ENCODE peak calls at places on chromosomes 5 and 9, in seven cellular contexts. O is upper lobe of right lung; B is A549; L is suprapubic skin; F is prostate gland; I is hepatocyte; M is CD4-positive, CD25-positive, alpha-beta regulatory T cell. V is an unnamed sample.
A peak's percentile ranks its signal among the peaks of the same experiment; 100 is the strongest.

GRCh38 chr5:170269579-170269978 is 28.0 kb downstream of the LCP2 start:
- DNase-seq in L (no peak), B (no peak), M (peak; percentile 70), O (no peak), I (no peak), F (no peak), V (peak; percentile 37)

GRCh38 chr5:116651653-116652052 is 77.0 kb upstream of the SEMA6A start:
- DNase-seq in I (no peak), O (no peak), L (no peak), F (no peak), B (no peak), M (no peak), V (no peak)

GRCh38 chr9:114855488-114855887 is 49.6 kb upstream of the TNFSF15 start:
- DNase-seq in B (no peak), F (no peak), M (no peak), I (no peak), O (no peak), L (no peak), V (no peak)

GRCh38 chr9:119938871-119939270 is 569.6 kb upstream of the BRINP1 start:
- DNase-seq in L (no peak), F (no peak), B (no peak), M (no peak), I (no peak), O (no peak), V (no peak)

GRCh38 chr9:113148377-113148715 is 2.5 kb upstream of the SLC31A2 start:
- DNase-seq in B (no peak), O (no peak), L (no peak), F (no peak), M (no peak), I (no peak), V (no peak)

GRCh38 chr9:123225374-123225813 is 43.0 kb downstream of the STRBP start:
- DNase-seq in I (peak; percentile 49), L (no peak), B (peak; percentile 42), F (peak; percentile 32), O (no peak), M (peak; percentile 78), V (peak; percentile 1)

GRCh38 chr5:2752059-2752874 is 790 bp upstream of the IRX2 start:
- DNase-seq in L (no peak), B (no peak), F (no peak), O (peak; percentile 90), M (no peak), I (peak; percentile 44), V (no peak)

GRCh38 chr5:177330991-177331837 is 19.5 kb upstream of the MXD3 start:
- DNase-seq in O (peak; percentile 37), F (no peak), I (no peak), L (no peak), B (no peak), M (no peak), V (no peak)

GRCh38 chr9:6711403-6711802 is 46.4 kb upstream of the KDM4C start:
- DNase-seq in I (no peak), F (no peak), B (no peak), O (no peak), L (no peak), M (no peak), V (no peak)

GRCh38 chr9:136829981-136830885 is 12.0 kb upstream of the AJM1 start:
- DNase-seq in O (no peak), I (no peak), B (no peak), M (no peak), F (no peak), L (no peak), V (no peak)

GRCh38 chr9:37955781-37956422 is 52.0 kb upstream of the SLC25A51 start:
- DNase-seq in M (no peak), L (no peak), B (no peak), O (peak; percentile 48), I (no peak), F (no peak), V (no peak)

GRCh38 chr9:115847245-115847644 is 306.3 kb upstream of the PAPPA start:
- DNase-seq in O (no peak), M (no peak), B (peak; percentile 31), I (no peak), L (no peak), F (no peak), V (no peak)

GRCh38 chr5:123936548-123936947 is 424.6 kb downstream of the CSNK1G3 start:
- DNase-seq in L (no peak), M (no peak), I (no peak), O (no peak), B (no peak), F (no peak), V (no peak)

GRCh38 chr9:137275937-137276756 is 1.4 kb upstream of the TOR4A start:
- DNase-seq in M (no peak), L (no peak), O (peak; percentile 65), I (peak; percentile 3), B (no peak), F (no peak), V (no peak)

GRCh38 chr5:144042157-144042556 is 128.3 kb downstream of the YIPF5 start:
- DNase-seq in I (no peak), M (no peak), F (no peak), L (no peak), O (no peak), B (no peak), V (no peak)

GRCh38 chr9:122340161-122340560 is 30.7 kb upstream of the PTGS1 start:
- DNase-seq in L (no peak), F (no peak), B (no peak), O (no peak), I (no peak), M (no peak), V (no peak)

GRCh38 chr9:136170291-136170901 is 34.5 kb downstream of the LHX3 start:
- DNase-seq in O (no peak), M (peak; percentile 29), L (no peak), F (peak; percentile 11), I (peak; percentile 54), B (peak; percentile 36), V (peak; percentile 15)

GRCh38 chr5:95070453-95070852 is 214.4 kb downstream of the MCTP1 start:
- DNase-seq in M (no peak), B (no peak), F (no peak), O (no peak), I (no peak), L (no peak), V (no peak)

GRCh38 chr9:116928283-116928682 is 241.2 kb downstream of the TRIM32 start:
- DNase-seq in F (no peak), L (no peak), O (no peak), B (no peak), M (no peak), I (no peak), V (no peak)

GRCh38 chr5:85476617-85477016 is 1091.9 kb upstream of the EDIL3 start:
- DNase-seq in F (no peak), M (no peak), I (no peak), B (no peak), O (no peak), L (no peak), V (no peak)

GRCh38 chr9:5514608-5515260 is 4.4 kb downstream of the PDCD1LG2 start:
- DNase-seq in I (no peak), L (no peak), B (no peak), O (no peak), M (no peak), F (no peak), V (no peak)

GRCh38 chr9:131670247-131670681 is 69.6 kb downstream of the RAPGEF1 start:
- DNase-seq in O (peak; percentile 85), F (no peak), L (no peak), M (no peak), I (no peak), B (no peak), V (no peak)

GRCh38 chr5:170362102-170362501 is 27.1 kb downstream of the KCNMB1 start:
- DNase-seq in L (no peak), B (no peak), M (no peak), O (no peak), I (no peak), F (no peak), V (no peak)

GRCh38 chr9:83304686-83305085 is 233.5 kb downstream of the FRMD3 start:
- DNase-seq in O (peak; percentile 71), I (peak; percentile 52), F (peak; percentile 71), L (peak; percentile 81), M (no peak), B (no peak), V (no peak)

GRCh38 chr9:91073049-91073810 is 271.6 kb downstream of the SYK start:
- DNase-seq in B (no peak), I (no peak), L (no peak), O (no peak), F (peak; percentile 28), M (no peak), V (no peak)

GRCh38 chr5:167899490-167899889 is 392.0 kb upstream of the WWC1 start:
- DNase-seq in M (no peak), L (no peak), B (no peak), I (no peak), O (no peak), F (no peak), V (no peak)

DNA sequence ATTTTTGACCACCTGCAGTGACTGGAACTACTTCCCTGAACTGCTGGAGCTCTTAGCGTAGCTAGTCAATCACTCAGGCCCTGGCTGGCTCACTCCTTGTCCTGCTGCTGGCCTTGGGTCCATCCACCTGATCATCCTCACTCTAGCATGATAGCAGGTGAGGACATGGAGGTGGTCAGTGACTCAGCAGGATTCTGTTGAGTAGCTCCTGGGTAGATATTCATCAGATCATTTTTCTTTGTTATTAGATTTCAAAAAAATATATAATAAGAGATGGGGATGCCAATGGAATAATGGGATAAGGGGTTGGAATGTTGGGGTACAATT is 25.0 kb upstream of the SEMA4D start:
- DNase-seq in O (no peak), L (no peak), B (no peak), M (no peak), F (no peak), I (no peak), V (no peak)
- H3K4me1 ChIP-seq in O (peaks cover 21% of the 10 kb centered on the region), L (peaks cover 8% of the 10 kb centered on the region), B (no peaks in the 10 kb centered on the region), M (peaks cover 93% of the 10 kb centered on the region), F (no peaks in the 10 kb centered on the region), I (peaks cover 9% of the 10 kb centered on the region), V (peaks cover 99% of the 10 kb centered on the region)

GRCh38 chr5:172838151-172838875 is 4.3 kb downstream of the ERGIC1 start:
- DNase-seq in L (no peak), F (no peak), M (no peak), B (no peak), O (no peak), I (no peak), V (no peak)
- H3K4me1 ChIP-seq in L (peaks cover 64% of the 10 kb centered on the region), F (peaks cover 34% of the 10 kb centered on the region), M (peaks cover 48% of the 10 kb centered on the region), B (peaks cover 61% of the 10 kb centered on the region), O (peaks cover 50% of the 10 kb centered on the region), I (peaks cover 24% of the 10 kb centered on the region), V (peaks cover 33% of the 10 kb centered on the region)

DNA sequence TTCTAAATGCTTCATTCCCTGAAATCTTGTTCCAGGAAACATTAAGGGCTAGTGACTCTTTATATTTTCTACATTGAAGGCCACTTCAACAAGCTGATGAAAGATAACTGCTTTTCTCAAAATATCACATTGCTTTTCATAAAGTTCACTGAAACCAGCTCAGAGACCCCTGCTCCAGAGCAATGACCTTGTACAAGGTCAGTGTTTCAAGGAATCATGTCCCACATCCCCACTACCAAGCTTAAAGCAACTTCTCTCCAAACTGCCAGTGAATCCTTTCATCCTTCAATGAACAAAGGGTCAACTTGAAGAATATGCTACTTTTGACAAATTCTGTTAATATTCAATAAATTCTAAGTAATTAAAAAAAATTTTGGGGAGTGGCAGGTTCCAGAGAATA is 12.0 kb upstream of the SPATA24 start:
- DNase-seq in F (no peak), B (no peak), O (no peak), I (no peak), M (no peak), L (no peak), V (no peak)
- H3K4me1 ChIP-seq in F (no peaks in the 10 kb centered on the region), B (no peaks in the 10 kb centered on the region), O (peaks cover 18% of the 10 kb centered on the region), I (peaks cover 21% of the 10 kb centered on the region), M (peaks cover 30% of the 10 kb centered on the region), L (peaks cover 34% of the 10 kb centered on the region), V (peaks cover 11% of the 10 kb centered on the region)

GRCh38 chr9:130180516-130180915 is 8.3 kb downstream of the NCS1 start:
- DNase-seq in O (no peak), B (no peak), F (no peak), M (no peak), L (no peak), I (no peak), V (no peak)
- H3K4me1 ChIP-seq in O (no peaks in the 10 kb centered on the region), B (peaks cover 25% of the 10 kb centered on the region), F (no peaks in the 10 kb centered on the region), M (no peaks in the 10 kb centered on the region), L (peaks cover 23% of the 10 kb centered on the region), I (peaks cover 16% of the 10 kb centered on the region), V (no peaks in the 10 kb centered on the region)